ENCODE peak calls at places on chromosomes 11 and 22, in eight cellular contexts. A is CD4-positive, alpha-beta T cell; M is AG04449; E is kidney epithelial cell; X is choroid plexus epithelial cell; U is tibial nerve; H is HCT116; D is coronary artery. I is an unnamed sample.
A peak's percentile ranks its signal among the peaks of the same experiment; 100 is the strongest.

GRCh38 chr11:87038235-87038960 is 664 bp downstream of the TMEM135 start:
- DNase-seq in A (no peak), X (peak; percentile 20), U (no peak), M (no peak), D (no peak), E (no peak), H (no peak), I (no peak)

GRCh38 chr22:45891996-45892621 is 84.9 kb downstream of the WNT7B start:
- DNase-seq in E (no peak), M (no peak), U (no peak), H (no peak), X (no peak), D (no peak), A (no peak), I (no peak)

GRCh38 chr11:8232849-8233606 is 30.6 kb downstream of the LMO1 start:
- DNase-seq in M (no peak), E (no peak), A (no peak), X (no peak), D (no peak), U (no peak), H (no peak), I (no peak)

GRCh38 chr11:34214961-34215805 is 109.8 kb downstream of the NAT10 start:
- DNase-seq in H (peak; percentile 47), U (no peak), X (peak; percentile 42), D (no peak), A (peak; percentile 37), M (no peak), E (peak; percentile 52), I (no peak)

GRCh38 chr11:67293090-67293489 is 4.0 kb downstream of the ANKRD13D start:
- DNase-seq in A (no peak), H (no peak), E (no peak), X (peak; percentile 66), U (no peak), M (no peak), D (no peak), I (peak; percentile 6)

GRCh38 chr11:27040302-27041115 is at the start of gene BBOX1:
- DNase-seq in M (no peak), A (no peak), E (no peak), H (no peak), U (no peak), X (no peak), D (no peak), I (no peak)

GRCh38 chr11:131511794-131512193 is 141.4 kb downstream of the NTM start:
- DNase-seq in D (no peak), M (no peak), U (no peak), X (peak; percentile 9), E (no peak), H (no peak), A (no peak), I (no peak)

GRCh38 chr11:129938764-129939163 is 43.4 kb upstream of the NFRKB start:
- DNase-seq in U (no peak), D (no peak), H (no peak), X (no peak), A (no peak), E (no peak), M (no peak), I (no peak)

GRCh38 chr11:68038226-68038717 is 553 bp upstream of the TCIRG1 start:
- DNase-seq in A (no peak), X (no peak), E (no peak), H (no peak), U (no peak), D (no peak), M (no peak), I (no peak)

GRCh38 chr22:26903030-26903856 is 245.9 kb downstream of the MIAT start:
- DNase-seq in X (no peak), E (no peak), D (no peak), H (no peak), M (no peak), A (no peak), U (no peak), I (no peak)

GRCh38 chr11:11813288-11813962 is 28.3 kb upstream of the USP47 start:
- DNase-seq in X (peak; percentile 97), D (peak; percentile 84), A (no peak), E (peak; percentile 92), M (peak; percentile 90), H (peak; percentile 31), U (no peak), I (no peak)

GRCh38 chr11:133012803-133013202 is 519.5 kb downstream of the OPCML start:
- DNase-seq in A (no peak), U (no peak), E (no peak), D (no peak), M (no peak), H (no peak), X (no peak), I (no peak)

GRCh38 chr11:112163875-112164521 is at the start of gene IL18:
- DNase-seq in H (peak; percentile 78), X (peak; percentile 21), M (no peak), U (no peak), D (no peak), E (no peak), A (no peak), I (no peak)

GRCh38 chr11:72792437-72793021 is 1.3 kb downstream of the STARD10 start:
- DNase-seq in H (no peak), E (no peak), D (peak; percentile 76), X (no peak), M (no peak), A (no peak), U (no peak), I (no peak)

GRCh38 chr11:101974255-101974654 is 57.9 kb upstream of the ANGPTL5 start:
- DNase-seq in A (no peak), D (no peak), X (peak; percentile 42), H (no peak), E (no peak), U (no peak), M (no peak), I (no peak)

GRCh38 chr11:65576867-65577755 is 1.3 kb downstream of the EHBP1L1 start:
- DNase-seq in A (no peak), H (no peak), D (peak; percentile 93), X (no peak), U (no peak), E (no peak), M (no peak), I (no peak)

GRCh38 chr11:17793642-17794170 is 59.1 kb downstream of the KCNC1 start:
- DNase-seq in E (no peak), U (no peak), A (no peak), M (no peak), X (no peak), D (no peak), H (no peak), I (no peak)

GRCh38 chr11:83836883-83837654 is 550.9 kb upstream of the CCDC90B start:
- DNase-seq in X (peak; percentile 74), D (no peak), M (no peak), A (no peak), H (peak; percentile 24), U (no peak), E (no peak), I (no peak)

GRCh38 chr11:131908316-131908715 is 537.9 kb downstream of the NTM start:
- DNase-seq in U (no peak), H (no peak), M (no peak), X (no peak), A (no peak), D (no peak), E (no peak), I (no peak)

GRCh38 chr11:133945087-133945974 is 11.4 kb downstream of the IGSF9B start:
- DNase-seq in X (no peak), U (no peak), H (no peak), E (no peak), M (no peak), A (peak; percentile 75), D (no peak), I (no peak)

GRCh38 chr11:120115272-120116000 is 22.5 kb downstream of the TRIM29 start:
- DNase-seq in M (no peak), A (no peak), D (no peak), X (no peak), E (no peak), U (no peak), H (no peak), I (no peak)

GRCh38 chr11:72631806-72632731 is 42.2 kb downstream of the PDE2A start:
- DNase-seq in U (no peak), M (no peak), X (peak; percentile 65), D (no peak), A (no peak), H (no peak), E (no peak), I (no peak)

GRCh38 chr11:110019659-110020058 is 73.5 kb upstream of the ZC3H12C start:
- DNase-seq in X (no peak), E (no peak), A (no peak), H (no peak), D (no peak), M (no peak), U (no peak), I (no peak)

GRCh38 chr11:123163621-123164020 is 31.4 kb downstream of the CLMP start:
- DNase-seq in H (no peak), A (no peak), E (no peak), M (no peak), U (no peak), X (no peak), D (no peak), I (no peak)
- TF ChIP-seq CTCF in H (peak; percentile 36), A (no peak), E (no peak), M (no peak), U (no peak), X (peak; percentile 54), D (no peak), I (no peak)

GRCh38 chr11:19800162-19800561 is 87.5 kb downstream of the NAV2 start:
- DNase-seq in D (no peak), A (no peak), H (no peak), M (no peak), X (peak; percentile 47), E (no peak), U (no peak), I (no peak)
- TF ChIP-seq CTCF in D (no peak), A (no peak), H (peak; percentile 34), M (peak; percentile 34), X (peak; percentile 69), E (peak; percentile 38), U (no peak), I (no peak)

GRCh38 chr22:19766506-19767426 is 6.2 kb downstream of the TBX1 start:
- DNase-seq in D (no peak), M (no peak), H (peak; percentile 50), U (no peak), X (no peak), A (peak; percentile 56), E (no peak), I (no peak)
- TF ChIP-seq CTCF in D (no peak), M (no peak), H (peak; percentile 70), U (no peak), X (peak; percentile 25), A (no peak), E (peak; percentile 30), I (peak; percentile 29)

DNA sequence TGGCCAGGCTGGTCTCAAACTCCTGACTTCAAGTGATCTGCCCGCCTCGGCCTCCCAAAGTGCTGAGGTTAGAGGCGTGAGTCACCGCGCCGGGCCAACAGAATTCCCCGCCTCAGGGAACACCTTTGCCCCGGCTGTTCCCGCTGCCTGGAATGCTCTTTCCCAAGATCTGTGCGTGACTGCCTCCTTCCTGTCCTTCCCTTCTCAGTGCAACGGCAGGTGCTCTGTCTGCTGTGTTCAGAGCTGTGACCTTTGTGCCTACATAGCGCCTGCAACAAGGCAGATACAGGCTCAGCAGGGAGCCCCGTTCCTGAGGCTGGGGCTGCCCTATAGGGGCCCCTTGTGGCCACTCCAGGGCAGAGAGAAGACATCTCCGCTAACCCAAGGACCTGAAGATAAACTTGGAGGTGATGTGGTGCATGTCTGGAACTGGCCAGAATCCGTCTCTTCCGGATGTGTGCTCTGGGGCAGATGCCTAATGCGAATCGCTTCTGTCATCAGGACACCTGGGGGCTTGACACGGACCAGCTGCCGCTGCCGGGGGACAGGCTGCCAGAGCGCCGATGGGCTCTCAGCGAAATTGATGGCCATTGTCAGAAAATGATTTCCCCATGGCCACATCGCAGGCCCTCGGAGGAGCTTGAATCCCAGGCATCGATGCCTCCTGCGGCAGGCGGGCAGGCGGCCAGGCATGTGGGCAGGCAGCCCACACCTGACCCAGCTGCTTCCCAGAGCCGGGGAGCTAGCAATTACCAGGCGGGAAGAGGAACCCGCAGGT is 43.5 kb upstream of the TCF20 start:
- DNase-seq in X (peak; percentile 46), D (no peak), H (peak; percentile 75), A (peak; percentile 57), E (peak; percentile 35), U (no peak), M (no peak), I (no peak)
- TF ChIP-seq CTCF in X (peak; percentile 55), D (no peak), H (peak; percentile 64), A (peak; percentile 26), E (peak; percentile 61), U (no peak), M (peak; percentile 17), I (peak; percentile 12)

I was measured in suprapubic skin.